ENCODE peak calls at places on chromosomes 6 and 20, in five cellular contexts. Y is CD4-positive, CD25-positive, alpha-beta regulatory T cell; L is CD8-positive, alpha-beta T cell; D is amygdala; V is cardiac fibroblast. W is an unnamed sample.

GRCh38 chr6:4844108-4844507 is 67.9 kb downstream of the CDYL start:
- DNase-seq in Y (no peak), L (no peak), D (no peak), V (no peak), W (no peak)

GRCh38 chr6:43972179-43972914 is 154.9 kb downstream of the MRPL14 start:
- DNase-seq in Y (no peak), L (no peak), D (no peak), V (no peak), W (no peak)

GRCh38 chr6:9408718-9409117 is 973.4 kb upstream of the SLC35B3 start:
- DNase-seq in Y (no peak), L (no peak), D (no peak), V (no peak), W (no peak)

GRCh38 chr6:73565767-73566485 is 45.1 kb upstream of the EEF1A1 start:
- DNase-seq in Y (no peak), L (no peak), D (no peak), V (peak), W (no peak)

GRCh38 chr20:21534453-21534852 is 20.6 kb upstream of the NKX2-2 start:
- DNase-seq in Y (no peak), L (no peak), D (no peak), V (no peak), W (no peak)

GRCh38 chr6:42295181-42295580 is 77.5 kb upstream of the MRPS10 start:
- DNase-seq in Y (no peak), L (no peak), D (no peak), V (peak), W (no peak)

GRCh38 chr6:149463781-149464180 is 21.0 kb downstream of the ZC3H12D start:
- DNase-seq in Y (no peak), L (no peak), D (no peak), V (no peak), W (no peak)

GRCh38 chr20:41172296-41173140 is 35.2 kb downstream of the PLCG1 start:
- DNase-seq in Y (no peak), L (no peak), D (no peak), V (peak), W (no peak)

GRCh38 chr6:36863670-36864540 is 10.7 kb downstream of the PPIL1 start:
- DNase-seq in Y (no peak), L (no peak), D (no peak), V (no peak), W (no peak)

GRCh38 chr6:169654590-169655391 is 47.0 kb downstream of the WDR27 start:
- DNase-seq in Y (peak), L (peak), D (peak), V (peak), W (peak)

GRCh38 chr6:3324262-3324942 is 65.7 kb downstream of the PSMG4 start:
- DNase-seq in Y (peak), L (no peak), D (no peak), V (peak), W (no peak)

GRCh38 chr6:4355241-4355640 is 219.9 kb upstream of the ECI2 start:
- DNase-seq in Y (no peak), L (no peak), D (no peak), V (peak), W (no peak)

GRCh38 chr20:4082406-4083102 is 67.2 kb upstream of the RNF24 start:
- DNase-seq in Y (peak), L (peak), D (no peak), V (peak), W (peak)

GRCh38 chr6:127301199-127301700 is 34.6 kb downstream of the RNF146 start:
- DNase-seq in Y (peak), L (no peak), D (no peak), V (peak), W (no peak)

GRCh38 chr6:16205377-16206144 is 32.8 kb upstream of the GMPR start:
- DNase-seq in Y (no peak), L (no peak), D (no peak), V (peak), W (no peak)

GRCh38 chr6:108589244-108589730 is 28.6 kb downstream of the FOXO3 start:
- DNase-seq in Y (peak), L (no peak), D (peak), V (peak), W (no peak)

GRCh38 chr6:26224940-26225847 is 138.0 kb downstream of the HFE start:
- DNase-seq in Y (peak), L (no peak), D (no peak), V (peak), W (no peak)

GRCh38 chr20:20212675-20213096 is 155.2 kb upstream of the INSM1 start:
- DNase-seq in Y (no peak), L (no peak), D (no peak), V (no peak), W (no peak)

GRCh38 chr20:47499053-47499452 is 2.6 kb upstream of the NCOA3 start:
- DNase-seq in Y (no peak), L (no peak), D (no peak), V (no peak), W (no peak)